ENCODE peak calls at places on chromosomes 11 and 22, in four cellular contexts. One of them, this sample, is unnamed.

GRCh38 chr11:70501026-70501901 is 102.9 kb downstream of the CTTN start:
- DNase-seq in GM12878: no peak
- DNase-seq in WTC11: no peak
- DNase-seq in HepG2: no peak
- DNase-seq in this sample: no peak

GRCh38 chr11:107785401-107785800 is 73.2 kb downstream of the SLC35F2 start:
- DNase-seq in GM12878: no peak
- DNase-seq in WTC11: no peak
- DNase-seq in HepG2: no peak
- DNase-seq in this sample: no peak

GRCh38 chr11:20351151-20351550 is 12.4 kb upstream of the HTATIP2 start:
- DNase-seq in GM12878: no peak
- DNase-seq in HepG2: no peak
- DNase-seq in WTC11: no peak
- DNase-seq in this sample: no peak

GRCh38 chr11:17518366-17518765 is 25.9 kb downstream of the USH1C start:
- DNase-seq in WTC11: no peak
- DNase-seq in HepG2: no peak
- DNase-seq in GM12878: no peak
- DNase-seq in this sample: no peak

GRCh38 chr11:133930767-133931448 is 25.9 kb downstream of the IGSF9B start:
- DNase-seq in HepG2: peak
- DNase-seq in WTC11: peak
- DNase-seq in GM12878: no peak
- DNase-seq in this sample: peak

GRCh38 chr11:34358258-34358665 is 452 bp upstream of the ABTB2 start:
- DNase-seq in HepG2: peak
- DNase-seq in WTC11: peak
- DNase-seq in GM12878: no peak
- DNase-seq in this sample: peak

GRCh38 chr11:59553323-59553722 is 42.0 kb downstream of the OR4D9 start:
- DNase-seq in HepG2: no peak
- DNase-seq in GM12878: no peak
- DNase-seq in WTC11: no peak
- DNase-seq in this sample: no peak

GRCh38 chr22:46569055-46569847 is 31.8 kb upstream of the CELSR1 start:
- DNase-seq in GM12878: no peak
- DNase-seq in HepG2: no peak
- DNase-seq in WTC11: no peak
- DNase-seq in this sample: no peak

GRCh38 chr11:109586789-109587188 is 164.8 kb downstream of the C11orf87 start:
- DNase-seq in GM12878: no peak
- DNase-seq in HepG2: no peak
- DNase-seq in WTC11: no peak
- DNase-seq in this sample: no peak

GRCh38 chr22:36201630-36202312 is at the start of gene APOL4:
- DNase-seq in WTC11: no peak
- DNase-seq in HepG2: no peak
- DNase-seq in GM12878: no peak
- DNase-seq in this sample: peak

GRCh38 chr22:22940961-22941605 is 53.5 kb downstream of the IGLL5 start:
- DNase-seq in HepG2: no peak
- DNase-seq in WTC11: peak
- DNase-seq in GM12878: no peak
- DNase-seq in this sample: no peak

GRCh38 chr11:8225589-8226036 is 38.1 kb downstream of the LMO1 start:
- DNase-seq in GM12878: no peak
- DNase-seq in WTC11: peak
- DNase-seq in HepG2: peak
- DNase-seq in this sample: peak

GRCh38 chr22:20979243-20979809 is 2.8 kb upstream of the LZTR1 start:
- DNase-seq in HepG2: no peak
- DNase-seq in WTC11: peak
- DNase-seq in GM12878: no peak
- DNase-seq in this sample: peak

GRCh38 chr22:29167032-29167911 is 38.4 kb upstream of the EMID1 start:
- DNase-seq in HepG2: no peak
- DNase-seq in GM12878: peak
- DNase-seq in WTC11: no peak
- DNase-seq in this sample: no peak

GRCh38 chr11:130047141-130047540 is 22.6 kb upstream of the APLP2 start:
- DNase-seq in GM12878: no peak
- DNase-seq in WTC11: no peak
- DNase-seq in HepG2: no peak
- DNase-seq in this sample: no peak

GRCh38 chr11:112343368-112344039 is 82.8 kb upstream of the PLET1 start:
- DNase-seq in HepG2: no peak
- DNase-seq in WTC11: no peak
- DNase-seq in GM12878: no peak
- DNase-seq in this sample: no peak

GRCh38 chr11:129778877-129779276 is 36.8 kb upstream of the TMEM45B start:
- DNase-seq in HepG2: no peak
- DNase-seq in WTC11: no peak
- DNase-seq in GM12878: no peak
- DNase-seq in this sample: no peak

GRCh38 chr22:46547883-46548244 is 10.4 kb upstream of the CELSR1 start:
- DNase-seq in GM12878: no peak
- DNase-seq in HepG2: peak
- DNase-seq in WTC11: no peak
- DNase-seq in this sample: no peak

GRCh38 chr11:7630002-7630401 is 43.3 kb downstream of the CYB5R2 start:
- DNase-seq in HepG2: no peak
- DNase-seq in GM12878: no peak
- DNase-seq in WTC11: no peak
- DNase-seq in this sample: no peak

GRCh38 chr11:35363246-35364100 is 55.9 kb downstream of the SLC1A2 start:
- DNase-seq in HepG2: no peak
- DNase-seq in GM12878: no peak
- DNase-seq in WTC11: no peak
- DNase-seq in this sample: no peak

GRCh38 chr22:46149493-46149997 is 781 bp upstream of the PPARA start:
- DNase-seq in WTC11: peak
- DNase-seq in HepG2: no peak
- DNase-seq in GM12878: no peak
- DNase-seq in this sample: no peak

GRCh38 chr11:120172921-120173705 is 35.2 kb upstream of the TRIM29 start:
- DNase-seq in WTC11: no peak
- DNase-seq in GM12878: no peak
- DNase-seq in HepG2: no peak
- DNase-seq in this sample: no peak

GRCh38 chr11:44167047-44167446 is 71.6 kb downstream of the EXT2 start:
- DNase-seq in GM12878: no peak
- DNase-seq in HepG2: no peak
- DNase-seq in WTC11: no peak
- DNase-seq in this sample: no peak
- TF ChIP-seq ETV6 in GM12878: no peak
- TF ChIP-seq ETV6 in HepG2: no peak
- TF ChIP-seq ETV6 in WTC11: no peak
- TF ChIP-seq ETV6 in this sample: no peak

GRCh38 chr11:45936655-45937054 is 14.2 kb downstream of the LARGE2 start:
- DNase-seq in WTC11: no peak
- DNase-seq in GM12878: no peak
- DNase-seq in HepG2: no peak
- DNase-seq in this sample: no peak

GRCh38 chr11:45941285-45941684 is 18.8 kb downstream of the LARGE2 start:
- DNase-seq in HepG2: no peak
- DNase-seq in GM12878: no peak
- DNase-seq in WTC11: no peak
- DNase-seq in this sample: no peak

GRCh38 chr11:45942381-45942780 is 19.9 kb downstream of the LARGE2 start:
- DNase-seq in HepG2: no peak
- DNase-seq in WTC11: no peak
- DNase-seq in GM12878: no peak
- DNase-seq in this sample: no peak

GRCh38 chr11:45937916-45938315 is 15.5 kb downstream of the LARGE2 start:
- DNase-seq in WTC11: no peak
- DNase-seq in GM12878: no peak
- DNase-seq in HepG2: no peak
- DNase-seq in this sample: no peak

DNA sequence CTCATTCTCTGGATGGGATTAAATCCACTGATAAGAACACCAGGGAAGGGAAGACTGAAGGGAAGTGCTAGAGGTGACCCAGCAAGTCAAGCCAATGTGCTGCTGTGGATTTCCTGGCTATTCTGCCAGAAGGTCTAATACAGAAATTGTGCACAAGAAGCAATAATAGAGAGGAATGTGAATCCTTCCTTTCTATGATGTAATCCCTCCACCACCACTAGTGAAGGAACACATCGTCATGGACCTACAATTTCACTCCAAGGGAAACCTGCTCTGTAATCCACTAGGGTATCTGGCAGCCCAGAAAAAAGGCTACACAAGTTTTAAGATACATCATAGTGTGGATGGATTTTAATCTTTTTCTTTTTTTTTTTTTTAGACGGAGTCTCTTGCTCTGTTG is 17.4 kb downstream of the LARGE2 start:
- DNase-seq in GM12878: no peak
- DNase-seq in HepG2: no peak
- DNase-seq in WTC11: no peak
- DNase-seq in this sample: no peak
- TF ChIP-seq ETV6 in GM12878: no peak
- TF ChIP-seq ETV6 in HepG2: no peak
- TF ChIP-seq ETV6 in WTC11: no peak
- TF ChIP-seq ETV6 in this sample: no peak

GRCh38 chr22:25397616-25398015 is 166.9 kb upstream of the GRK3 start:
- DNase-seq in GM12878: no peak
- DNase-seq in HepG2: no peak
- DNase-seq in WTC11: no peak
- DNase-seq in this sample: no peak

GRCh38 chr22:25402160-25402500 is 162.3 kb upstream of the GRK3 start:
- DNase-seq in GM12878: no peak
- DNase-seq in WTC11: no peak
- DNase-seq in HepG2: no peak
- DNase-seq in this sample: no peak

GRCh38 chr22:25396615-25397200 is 167.8 kb upstream of the GRK3 start:
- DNase-seq in WTC11: no peak
- DNase-seq in GM12878: no peak
- DNase-seq in HepG2: peak
- DNase-seq in this sample: no peak

GRCh38 chr22:25402501-25403283 is 161.8 kb upstream of the GRK3 start:
- DNase-seq in GM12878: no peak
- DNase-seq in HepG2: peak
- DNase-seq in WTC11: no peak
- DNase-seq in this sample: no peak

GRCh38 chr22:25399649-25400151 is 164.8 kb upstream of the GRK3 start:
- DNase-seq in GM12878: no peak
- DNase-seq in HepG2: no peak
- DNase-seq in WTC11: no peak
- DNase-seq in this sample: no peak
- TF ChIP-seq ETV6 in GM12878: no peak
- TF ChIP-seq ETV6 in HepG2: no peak
- TF ChIP-seq ETV6 in WTC11: no peak
- TF ChIP-seq ETV6 in this sample: no peak

GRCh38 chr11:67483901-67484665 is 1.3 kb downstream of the AIP start:
- DNase-seq in GM12878: no peak
- DNase-seq in WTC11: no peak
- DNase-seq in HepG2: no peak
- DNase-seq in this sample: no peak

GRCh38 chr11:67483498-67483798 is 622 bp downstream of the AIP start:
- DNase-seq in WTC11: no peak
- DNase-seq in GM12878: no peak
- DNase-seq in HepG2: no peak
- DNase-seq in this sample: no peak

GRCh38 chr11:67482275-67482735 is 521 bp upstream of the AIP start:
- DNase-seq in GM12878: no peak
- DNase-seq in WTC11: no peak
- DNase-seq in HepG2: no peak
- DNase-seq in this sample: no peak

GRCh38 chr11:67484847-67485311 is 2.1 kb downstream of the AIP start:
- DNase-seq in HepG2: no peak
- DNase-seq in GM12878: peak
- DNase-seq in WTC11: no peak
- DNase-seq in this sample: no peak

DNA sequence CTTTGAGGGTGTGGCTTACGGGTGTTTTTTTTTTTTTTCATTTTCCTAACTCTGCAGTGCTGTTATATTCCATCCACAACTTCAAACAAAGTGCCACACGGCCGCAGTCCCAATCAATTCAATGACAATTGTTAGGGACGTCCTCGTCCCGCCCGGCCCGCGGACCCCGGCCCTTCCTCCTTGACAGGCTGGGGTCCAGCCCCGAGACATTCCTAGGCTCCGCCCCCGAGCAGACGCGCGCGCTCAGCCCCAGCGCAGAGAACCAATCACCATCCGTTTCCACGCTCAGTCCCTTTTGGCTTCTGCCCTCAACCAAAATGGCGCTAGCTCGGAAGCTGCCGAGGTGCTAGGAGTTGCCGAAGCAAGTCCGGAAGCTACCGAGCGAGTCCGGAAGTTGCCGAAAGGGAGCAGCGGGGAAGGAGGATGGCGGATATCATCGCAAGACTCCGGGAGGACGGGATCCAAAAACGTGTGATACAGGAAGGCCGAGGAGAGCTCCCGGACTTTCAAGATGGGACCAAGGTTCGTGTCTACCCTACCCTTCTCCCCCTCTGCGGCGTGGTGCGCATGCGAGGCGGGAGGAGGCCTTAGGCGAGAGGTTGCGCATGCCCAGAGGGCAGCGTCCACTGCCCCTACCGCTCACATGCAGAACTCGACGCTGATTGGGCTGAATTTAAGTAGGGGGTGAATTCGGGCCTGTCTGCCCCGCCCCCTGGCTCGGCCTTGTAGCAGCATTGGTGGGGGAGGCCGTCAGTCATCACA is at the start of gene AIP:
- DNase-seq in WTC11: peak
- DNase-seq in HepG2: peak
- DNase-seq in GM12878: peak
- DNase-seq in this sample: peak
- TF ChIP-seq ETV6 in WTC11: peak
- TF ChIP-seq ETV6 in HepG2: peak
- TF ChIP-seq ETV6 in GM12878: no peak
- TF ChIP-seq ETV6 in this sample: no peak

DNA sequence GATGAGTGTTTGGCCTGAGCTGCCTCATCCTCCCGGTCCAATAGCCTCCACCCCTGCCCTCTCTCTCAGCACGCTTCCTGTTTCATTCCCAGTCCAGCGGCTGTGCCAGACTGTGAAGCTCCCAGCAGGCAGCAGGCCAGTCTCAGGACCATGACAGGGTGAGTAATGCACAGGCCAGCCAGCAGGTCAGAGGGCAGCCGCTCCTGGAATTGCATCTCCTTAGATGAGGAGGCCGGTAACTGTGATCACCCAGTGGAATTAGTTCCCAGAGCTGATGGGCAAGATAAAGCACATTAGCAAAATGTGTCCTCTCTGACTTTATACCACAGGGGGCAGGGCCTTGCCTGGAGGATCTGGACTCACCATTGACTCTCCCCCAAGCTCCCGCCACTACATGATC is 251.2 kb downstream of the ETS1 start:
- DNase-seq in HepG2: peak
- DNase-seq in WTC11: no peak
- DNase-seq in GM12878: no peak
- DNase-seq in this sample: no peak
- TF ChIP-seq ETV6 in HepG2: no peak
- TF ChIP-seq ETV6 in WTC11: no peak
- TF ChIP-seq ETV6 in GM12878: no peak
- TF ChIP-seq ETV6 in this sample: no peak